ENCODE peak calls at places on chromosomes 11 and 22, in five cellular contexts. N, K, G, O and S are unnamed samples.

GRCh38 chr11:68996376-68997123 is 15.8 kb upstream of the MRGPRD start:
- DNase-seq in G (no peak), N (no peak), O (no peak), K (no peak), S (no peak)

GRCh38 chr11:68340003-68340767 is 27.8 kb downstream of the LRP5 start:
- DNase-seq in N (no peak), K (no peak), O (no peak), G (no peak), S (no peak)

GRCh38 chr22:43789452-43789851 is 22.7 kb downstream of the EFCAB6 start:
- DNase-seq in G (peak; percentile 87), K (peak; percentile 94), O (no peak), N (peak; percentile 70), S (no peak)

GRCh38 chr11:32297629-32298028 is 137.7 kb downstream of the WT1 start:
- DNase-seq in N (peak; percentile 72), G (peak; percentile 79), K (peak; percentile 47), O (peak; percentile 31), S (peak; percentile 14)

GRCh38 chr11:17714356-17714854 is 5.0 kb upstream of the MYOD1 start:
- DNase-seq in N (no peak), O (no peak), K (no peak), G (no peak), S (peak; percentile 38)

GRCh38 chr22:47193606-47194316 is 431.3 kb downstream of the TBC1D22A start:
- DNase-seq in N (no peak), K (no peak), G (no peak), O (no peak), S (no peak)

GRCh38 chr11:67508486-67509121 is 642 bp upstream of the CDK2AP2 start:
- DNase-seq in G (peak; percentile 96), K (peak; percentile 92), O (peak; percentile 90), N (peak; percentile 98), S (peak; percentile 99)

GRCh38 chr11:3616721-3617460 is 24.9 kb downstream of the ART5 start:
- DNase-seq in K (no peak), O (no peak), G (no peak), N (no peak), S (no peak)

GRCh38 chr11:66331542-66332370 is 4.5 kb downstream of the RIN1 start:
- DNase-seq in N (no peak), G (no peak), O (no peak), K (no peak), S (no peak)

GRCh38 chr11:10304495-10305261 is at the start of gene ADM:
- DNase-seq in O (peak; percentile 91), G (peak; percentile 96), N (peak; percentile 94), K (peak; percentile 91), S (peak; percentile 93)

GRCh38 chr11:119107538-119108150 is 500 bp downstream of the C2CD2L start:
- DNase-seq in G (no peak), O (no peak), N (no peak), K (no peak), S (no peak)
- TF ChIP-seq EZH2 in G (no peak), O (no peak), N (no peak), K (no peak), S (no peak)

GRCh38 chr11:2143652-2144548 is 4.7 kb upstream of the IGF2 start:
- DNase-seq in K (peak; percentile 40), G (no peak), O (no peak), N (peak; percentile 21), S (peak; percentile 35)
- TF ChIP-seq EZH2 in K (peak; percentile 21), G (no peak), O (no peak), N (no peak), S (peak; percentile 99)

DNA sequence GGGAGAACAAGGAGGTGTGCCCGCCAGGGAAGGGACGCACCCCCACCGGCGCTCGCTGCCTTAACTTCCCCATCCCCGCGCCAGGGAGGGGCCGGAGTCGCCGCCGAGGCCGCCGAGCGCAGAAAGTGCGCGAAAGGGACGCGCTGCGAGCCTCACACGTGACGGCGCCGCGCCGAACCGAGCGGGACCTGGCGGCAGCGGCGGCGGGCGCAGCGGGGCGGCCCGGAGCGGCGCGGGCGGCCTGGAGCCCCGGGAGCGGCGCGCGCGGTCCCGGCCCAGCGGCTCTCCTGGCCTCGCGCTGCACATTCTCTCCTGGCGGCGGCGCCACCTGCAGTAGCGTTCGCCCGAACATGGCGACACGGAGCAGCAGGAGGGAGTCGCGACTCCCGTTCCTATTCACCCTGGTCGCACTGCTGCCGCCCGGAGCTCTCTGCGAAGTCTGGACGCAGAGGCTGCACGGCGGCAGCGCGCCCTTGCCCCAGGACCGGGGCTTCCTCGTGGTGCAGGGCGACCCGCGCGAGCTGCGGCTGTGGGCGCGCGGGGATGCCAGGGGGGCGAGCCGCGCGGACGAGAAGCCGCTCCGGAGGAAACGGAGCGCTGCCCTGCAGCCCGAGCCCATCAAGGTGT is at the start of gene SORL1:
- DNase-seq in N (peak; percentile 90), O (no peak), G (peak; percentile 56), K (peak; percentile 67), S (peak; percentile 93)
- TF ChIP-seq EZH2 in N (no peak), O (no peak), G (peak; percentile 17), K (no peak), S (no peak)

DNA sequence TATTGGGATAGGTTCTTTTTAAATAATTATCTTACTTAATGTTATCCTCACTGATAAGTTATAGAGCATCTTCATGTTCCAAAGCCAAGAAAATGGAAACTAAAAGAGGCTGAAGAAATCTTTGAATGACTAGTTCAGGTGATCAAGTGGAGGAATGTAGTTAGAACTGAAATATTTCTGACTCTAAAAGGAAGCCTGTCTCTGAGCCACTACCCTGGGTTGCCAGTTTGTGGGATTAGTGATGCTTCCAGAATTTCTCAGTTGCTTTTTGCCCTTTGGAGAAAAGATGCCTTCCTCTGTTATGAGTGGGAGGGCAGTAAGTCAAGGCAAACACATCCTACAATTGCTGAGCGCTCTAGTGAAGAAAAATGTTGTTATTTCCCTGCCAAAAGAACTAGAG is 319.2 kb downstream of the DDX10 start:
- DNase-seq in K (no peak), N (no peak), G (no peak), O (no peak), S (no peak)
- TF ChIP-seq EZH2 in K (no peak), N (no peak), G (no peak), O (no peak), S (no peak)

GRCh38 chr22:21699643-21700042 is 33.8 kb downstream of the PPIL2 start:
- DNase-seq in K (no peak), O (no peak), G (no peak), N (no peak), S (no peak)
- TF ChIP-seq EZH2 in K (no peak), O (no peak), G (no peak), N (no peak), S (no peak)